ENCODE peak calls at places on chromosomes 5 and 9, in nine cellular contexts. E, A, H, W, R, D, T, Q and P are unnamed samples.

GRCh38 chr9:77523891-77524290 is 124.2 kb downstream of the GNA14 start:
- DNase-seq in E (no peak), A (no peak), H (no peak), W (no peak), R (no peak), D (no peak), T (no peak), Q (no peak), P (no peak)

GRCh38 chr5:35618791-35619190 is 1.1 kb downstream of the SPEF2 start:
- DNase-seq in E (no peak), A (no peak), H (no peak), W (no peak), R (no peak), D (no peak), T (no peak), Q (no peak), P (no peak)

GRCh38 chr5:161846731-161847130 is 1.2 kb upstream of the GABRA1 start:
- DNase-seq in E (no peak), A (peak; percentile 25), H (no peak), W (no peak), R (no peak), D (no peak), T (no peak), Q (no peak), P (no peak)

GRCh38 chr5:67815455-67816391 is 399.8 kb upstream of the PIK3R1 start:
- DNase-seq in E (no peak), A (no peak), H (no peak), W (no peak), R (no peak), D (no peak), T (no peak), Q (no peak), P (no peak)

GRCh38 chr9:134585746-134586706 is 55.6 kb upstream of the COL5A1 start:
- DNase-seq in E (peak; percentile 86), A (no peak), H (no peak), W (no peak), R (peak; percentile 69), D (no peak), T (no peak), Q (peak; percentile 75), P (no peak)

GRCh38 chr5:59260973-59261372 is 632.6 kb downstream of the PDE4D start:
- DNase-seq in E (no peak), A (no peak), H (no peak), W (no peak), R (no peak), D (no peak), T (no peak), Q (no peak), P (no peak)

GRCh38 chr5:155053482-155053881 is 39.9 kb downstream of the KIF4B start:
- DNase-seq in E (no peak), A (no peak), H (no peak), W (no peak), R (no peak), D (no peak), T (no peak), Q (no peak), P (no peak)

GRCh38 chr5:123441408-123441807 is 18.2 kb upstream of the CEP120 start:
- DNase-seq in E (no peak), A (no peak), H (no peak), W (no peak), R (no peak), D (no peak), T (no peak), Q (no peak), P (no peak)

GRCh38 chr9:6984941-6985578 is 227.3 kb downstream of the KDM4C start:
- DNase-seq in E (no peak), A (no peak), H (no peak), W (no peak), R (no peak), D (no peak), T (no peak), Q (no peak), P (peak; percentile 22)

GRCh38 chr5:149907828-149908227 is 36.8 kb downstream of the PDE6A start:
- DNase-seq in E (no peak), A (no peak), H (no peak), W (no peak), R (no peak), D (no peak), T (no peak), Q (no peak), P (no peak)

GRCh38 chr9:37127018-37127417 is 6.6 kb downstream of the ZCCHC7 start:
- DNase-seq in E (no peak), A (no peak), H (no peak), W (no peak), R (no peak), D (no peak), T (no peak), Q (no peak), P (no peak)

GRCh38 chr9:22114956-22115355 is 105.9 kb upstream of the CDKN2B start:
- DNase-seq in E (peak; percentile 72), A (no peak), H (no peak), W (no peak), R (no peak), D (no peak), T (no peak), Q (peak; percentile 70), P (no peak)

GRCh38 chr9:129640871-129641750 is 840 bp downstream of the ASB6 start:
- DNase-seq in E (no peak), A (no peak), H (no peak), W (no peak), R (no peak), D (no peak), T (no peak), Q (no peak), P (no peak)

GRCh38 chr5:943874-944620 is 51.4 kb downstream of the TRIP13 start:
- DNase-seq in E (no peak), A (no peak), H (no peak), W (no peak), R (no peak), D (no peak), T (no peak), Q (no peak), P (no peak)